ENCODE peak calls at places on chromosomes 13 and 19, in six cellular contexts. J is fibroblast of lung, D is astrocyte of the spinal cord, U is brain microvascular endothelial cell, X is adrenal gland, O is heart right ventricle. Z is an unnamed sample.

GRCh38 chr19:40294560-40294959 is 9.4 kb upstream of the AKT2 start:
- DNase-seq in D (no peak), X (no peak), J (no peak), O (no peak), U (no peak), Z (no peak)

GRCh38 chr19:16228637-16229321 is 31.1 kb downstream of the AP1M1 start:
- DNase-seq in X (no peak), J (no peak), U (no peak), O (no peak), D (no peak), Z (no peak)

GRCh38 chr13:39324806-39325311 is 278.1 kb downstream of the LHFPL6 start:
- DNase-seq in O (no peak), X (no peak), D (no peak), U (no peak), J (no peak), Z (no peak)

GRCh38 chr13:80787604-80788003 is 446.7 kb upstream of the SPRY2 start:
- DNase-seq in D (no peak), O (no peak), J (no peak), X (no peak), U (no peak), Z (no peak)

GRCh38 chr19:52670046-52670445 is 31.9 kb upstream of the ZNF83 start:
- DNase-seq in U (no peak), J (no peak), X (no peak), O (no peak), D (no peak), Z (no peak)

GRCh38 chr13:74325106-74325505 is 190.9 kb upstream of the KLF12 start:
- DNase-seq in X (peak), U (peak), J (peak), D (peak), O (no peak), Z (peak)

GRCh38 chr13:113458218-113459065 is 5.2 kb upstream of the ADPRHL1 start:
- DNase-seq in J (peak), D (peak), O (no peak), X (no peak), U (peak), Z (no peak)

GRCh38 chr13:52665325-52665724 is 12.7 kb downstream of the SUGT1 start:
- DNase-seq in O (no peak), X (no peak), J (peak), U (no peak), D (peak), Z (peak)

GRCh38 chr13:41603917-41604316 is 146.6 kb downstream of the RGCC start:
- DNase-seq in O (no peak), U (peak), X (peak), D (peak), J (peak), Z (peak)

GRCh38 chr19:57815247-57816075 is 748 bp upstream of the ZNF552 start:
- DNase-seq in U (no peak), O (no peak), X (no peak), J (no peak), D (no peak), Z (no peak)

GRCh38 chr13:36258831-36259230 is 38.8 kb downstream of the CCDC169 start:
- DNase-seq in J (no peak), O (no peak), D (no peak), U (no peak), X (no peak), Z (no peak)

GRCh38 chr19:38654478-38655079 is 7.1 kb downstream of the ACTN4 start:
- DNase-seq in D (no peak), J (peak), U (no peak), O (no peak), X (peak), Z (no peak)

GRCh38 chr19:34979819-34980640 is 16.0 kb upstream of the ZNF792 start:
- DNase-seq in U (no peak), D (no peak), J (no peak), O (no peak), X (no peak), Z (no peak)

GRCh38 chr19:45881909-45882528 is 3.9 kb downstream of the IRF2BP1 start:
- DNase-seq in O (no peak), U (no peak), X (no peak), D (no peak), J (no peak), Z (no peak)

GRCh38 chr19:30666301-30666803 is 294.2 kb downstream of the ZNF536 start:
- DNase-seq in X (peak), O (peak), U (peak), D (peak), J (no peak), Z (peak)

GRCh38 chr13:47252627-47253026 is 355.8 kb upstream of the HTR2A start:
- DNase-seq in X (no peak), U (no peak), O (no peak), D (peak), J (peak), Z (peak)

GRCh38 chr13:98048263-98048662 is 94.6 kb upstream of the FARP1 start:
- DNase-seq in U (no peak), D (no peak), J (no peak), O (no peak), X (no peak), Z (no peak)

GRCh38 chr13:21670883-21671792 is at the start of gene FGF9:
- DNase-seq in X (peak), D (peak), U (peak), J (peak), O (peak), Z (peak)

GRCh38 chr13:24161010-24161775 is 673 bp downstream of the SPATA13 start:
- DNase-seq in J (peak), D (peak), O (peak), U (no peak), X (peak), Z (no peak)

GRCh38 chr19:4391701-4392543 is 8.4 kb downstream of the SH3GL1 start:
- DNase-seq in O (peak), X (peak), D (peak), J (peak), U (no peak), Z (peak)

GRCh38 chr19:49339364-49340068 is 4.3 kb downstream of the CD37 start:
- DNase-seq in O (peak), U (peak), X (peak), J (peak), D (peak), Z (peak)

GRCh38 chr19:49340069-49340864 is 5.1 kb downstream of the CD37 start:
- DNase-seq in O (peak), J (no peak), D (no peak), U (no peak), X (peak), Z (no peak)

GRCh38 chr19:49337267-49338022 is 2.2 kb downstream of the CD37 start:
- DNase-seq in U (no peak), D (no peak), X (no peak), J (no peak), O (no peak), Z (no peak)

GRCh38 chr19:49338023-49338677 is 2.9 kb downstream of the CD37 start:
- DNase-seq in U (no peak), D (no peak), O (no peak), J (no peak), X (no peak), Z (no peak)

GRCh38 chr19:49338691-49339363 is 3.6 kb downstream of the CD37 start:
- DNase-seq in D (peak), X (peak), U (peak), O (peak), J (peak), Z (no peak)
- TF ChIP-seq CTCF in D (no peak), X (no peak), U (peak), O (no peak), J (no peak), Z (no peak)

GRCh38 chr13:99421758-99422555 is 79.3 kb upstream of the TM9SF2 start:
- DNase-seq in U (no peak), J (no peak), X (peak), D (no peak), O (no peak), Z (no peak)
- TF ChIP-seq CTCF in U (no peak), J (no peak), X (no peak), D (no peak), O (no peak), Z (no peak)

DNA sequence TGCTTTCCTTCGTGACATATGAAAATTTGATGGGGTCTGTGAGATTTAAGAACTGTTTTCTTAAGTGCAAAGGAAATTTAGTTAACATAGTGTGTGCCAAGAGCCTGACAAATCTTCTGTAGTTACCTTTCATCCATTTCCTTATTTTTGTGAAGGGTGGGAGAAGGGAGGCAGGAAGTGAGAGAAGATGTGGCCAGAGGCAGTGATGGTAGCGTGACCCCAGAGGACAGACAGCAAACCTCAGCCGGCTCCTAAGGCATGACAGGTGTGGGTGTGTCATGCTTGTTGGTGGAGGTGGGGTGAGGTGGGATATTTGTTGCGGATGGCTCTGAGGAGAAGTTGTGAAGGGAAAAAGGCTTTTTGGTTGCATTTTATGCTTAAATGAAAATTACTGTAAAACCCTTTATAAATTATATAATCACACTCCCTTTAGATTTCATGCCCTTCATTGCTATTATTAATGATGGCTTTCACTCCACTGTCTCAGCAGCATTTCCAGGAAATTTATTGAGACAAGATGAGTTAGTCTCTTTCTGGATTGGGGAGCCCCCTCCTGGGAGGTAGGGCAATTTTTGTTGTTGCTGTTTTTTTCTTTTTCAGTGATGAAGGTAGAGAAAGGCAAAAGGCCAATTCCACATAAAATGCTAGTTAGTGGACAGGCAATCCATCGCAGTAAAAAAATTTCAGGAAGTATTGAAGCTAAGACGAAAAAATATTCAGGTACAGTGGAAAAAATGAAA is 80.0 kb downstream of the TEX26 start:
- DNase-seq in J (no peak), U (peak), O (no peak), X (peak), D (peak), Z (peak)
- TF ChIP-seq CTCF in J (peak), U (peak), O (no peak), X (no peak), D (peak), Z (peak)

GRCh38 chr13:66835040-66835628 is 395.0 kb downstream of the PCDH9 start:
- DNase-seq in J (peak), U (peak), O (peak), X (peak), D (peak), Z (no peak)

GRCh38 chr13:66831317-66831716 is 398.8 kb downstream of the PCDH9 start:
- DNase-seq in X (no peak), U (no peak), D (no peak), J (no peak), O (no peak), Z (no peak)

DNA sequence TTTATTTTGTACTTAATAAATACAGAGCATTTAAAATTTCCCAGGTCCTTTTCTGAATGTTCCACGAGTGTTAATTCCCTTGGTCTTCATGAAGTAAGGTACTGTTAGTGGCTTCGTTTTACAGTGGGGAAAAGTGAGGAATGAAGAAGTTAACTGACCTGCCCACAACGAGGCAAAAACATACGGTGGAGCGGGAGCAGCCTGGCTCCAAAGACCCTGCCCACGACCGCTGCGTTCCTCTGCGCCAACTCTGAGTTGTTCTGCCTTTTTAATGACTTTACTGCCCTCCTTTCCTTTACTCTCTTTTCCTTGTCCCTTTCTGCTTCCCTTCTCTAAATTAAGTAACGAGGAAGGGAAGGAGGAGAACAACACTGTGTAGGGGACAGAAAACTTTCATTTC is 392.9 kb downstream of the PCDH9 start:
- DNase-seq in X (no peak), U (no peak), J (no peak), D (no peak), O (no peak), Z (no peak)
- TF ChIP-seq CTCF in X (no peak), U (no peak), J (no peak), D (no peak), O (no peak), Z (no peak)

DNA sequence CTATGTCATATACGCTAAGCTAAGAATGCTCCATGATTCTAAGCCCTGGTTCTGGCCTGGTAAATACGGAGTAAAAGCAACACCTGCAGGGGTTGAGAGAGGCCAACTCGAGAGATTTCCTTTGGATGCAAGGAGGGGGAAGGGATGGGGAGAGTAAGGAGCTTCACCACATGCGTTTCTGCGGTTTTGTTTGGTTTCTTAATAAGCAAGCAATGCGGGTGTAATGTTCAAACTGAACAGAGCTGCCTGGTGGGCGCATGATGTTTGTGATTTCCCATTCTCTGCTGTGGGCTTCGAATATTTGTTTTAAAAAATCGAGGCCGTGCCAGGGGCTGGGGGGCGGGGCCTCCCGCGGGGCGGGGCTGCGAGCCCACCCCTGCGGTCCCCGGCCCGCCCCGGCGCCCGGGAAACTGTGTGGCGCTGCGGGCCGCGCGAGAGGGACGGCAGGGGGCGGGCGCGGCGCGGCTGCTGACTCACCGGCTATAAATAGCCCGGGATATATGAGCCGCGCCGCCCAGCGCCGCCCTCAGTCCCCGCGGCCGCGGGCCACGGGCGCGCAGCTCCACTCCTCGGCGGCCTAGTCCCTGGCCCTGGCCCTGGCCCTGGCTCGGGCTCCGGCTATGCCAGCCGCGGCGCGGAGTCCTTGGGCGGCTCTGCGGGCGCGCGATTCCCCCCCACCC is 5.1 kb downstream of the BBC3 start:
- DNase-seq in X (peak), U (peak), O (peak), J (peak), D (peak), Z (peak)
- TF ChIP-seq CTCF in X (no peak), U (peak), O (peak), J (no peak), D (peak), Z (no peak)

DNA sequence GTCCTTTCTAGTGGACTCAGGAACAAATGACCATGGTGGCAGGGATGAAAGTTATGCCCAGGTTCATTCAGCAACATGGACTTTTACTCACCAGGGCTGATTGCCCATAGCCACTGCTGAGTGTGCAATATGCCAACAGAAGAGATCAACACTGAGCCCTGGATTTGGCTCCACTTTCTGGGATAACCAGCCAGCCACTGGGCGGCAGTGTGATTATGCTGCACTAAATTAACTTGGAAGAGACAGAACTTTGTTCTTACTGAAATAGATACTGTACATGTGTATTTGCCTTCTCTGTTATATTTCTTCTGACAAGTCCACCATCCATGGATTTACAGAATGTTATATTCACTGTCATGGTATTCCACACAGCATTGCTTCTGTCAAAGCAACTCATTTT is 257.4 kb downstream of the TDRD3 start:
- DNase-seq in X (peak), O (peak), U (peak), J (peak), D (peak), Z (no peak)
- TF ChIP-seq CTCF in X (peak), O (peak), U (peak), J (peak), D (peak), Z (no peak)

GRCh38 chr19:12865746-12866415 is 15.4 kb downstream of the DNASE2 start:
- DNase-seq in D (no peak), U (no peak), J (no peak), O (no peak), X (no peak), Z (no peak)

GRCh38 chr19:12868540-12869112 is 12.6 kb downstream of the DNASE2 start:
- DNase-seq in D (no peak), O (no peak), U (no peak), J (peak), X (no peak), Z (peak)

GRCh38 chr19:12864721-12865715 is 16.2 kb downstream of the DNASE2 start:
- DNase-seq in U (no peak), D (no peak), X (no peak), J (no peak), O (no peak), Z (no peak)

GRCh38 chr19:12866416-12867119 is 14.7 kb downstream of the DNASE2 start:
- DNase-seq in U (no peak), D (no peak), J (no peak), O (no peak), X (peak), Z (no peak)

DNA sequence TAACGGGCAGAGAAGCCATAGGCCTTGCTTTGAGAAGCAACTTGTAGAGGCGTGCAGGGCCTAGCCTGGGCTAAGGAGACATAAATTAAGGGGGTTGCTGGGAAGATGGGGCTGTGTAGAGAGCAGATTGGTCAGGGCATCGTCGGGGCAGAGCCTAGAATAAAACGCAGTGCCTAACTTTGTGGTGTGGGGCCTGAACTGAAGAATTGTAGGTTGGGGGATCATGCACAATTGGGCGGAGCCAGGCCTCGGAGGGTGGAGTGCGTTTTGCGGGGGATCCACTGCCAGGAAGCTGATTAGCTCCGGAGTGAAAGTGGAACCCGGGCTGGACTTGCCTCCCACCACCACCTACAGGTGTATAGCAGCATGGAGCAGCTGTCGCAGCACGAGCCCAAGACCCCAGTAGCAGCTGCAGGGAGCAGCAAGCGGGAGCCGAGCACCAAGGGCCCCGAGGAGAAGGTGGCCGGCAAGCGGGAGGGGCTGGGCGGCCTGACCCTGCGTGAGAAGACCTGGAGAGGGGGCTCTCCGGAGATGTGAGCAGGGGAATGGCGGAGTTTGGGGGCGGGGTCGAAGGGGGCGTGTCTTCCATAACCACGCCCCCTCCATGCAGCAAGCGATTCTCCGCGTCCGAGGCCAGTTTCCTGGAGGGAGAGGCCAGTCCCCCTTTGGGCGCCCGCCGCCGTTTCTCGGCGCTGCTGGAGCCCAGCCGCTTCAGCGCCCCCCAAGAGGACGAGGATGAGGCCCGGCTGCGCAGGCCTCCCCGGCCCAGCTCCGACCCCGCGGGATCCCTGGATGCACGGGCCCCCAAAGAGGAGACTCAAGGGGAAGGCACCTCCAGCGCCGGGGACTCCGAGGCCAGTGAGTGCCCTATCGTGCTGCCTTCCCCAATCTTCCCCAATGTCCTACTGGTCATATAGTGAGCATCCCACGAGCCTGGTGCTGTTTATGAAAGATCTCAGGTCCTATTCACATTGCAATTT is 13.8 kb downstream of the DNASE2 start:
- DNase-seq in D (peak), J (peak), O (peak), U (peak), X (peak), Z (peak)
- TF ChIP-seq CTCF in D (no peak), J (no peak), O (no peak), U (no peak), X (no peak), Z (no peak)

GRCh38 chr19:47531640-47532387 is 17.0 kb upstream of the NAPA start:
- DNase-seq in D (no peak), U (no peak), J (no peak), X (no peak), O (no peak), Z (no peak)
- TF ChIP-seq CTCF in D (no peak), U (peak), J (no peak), X (no peak), O (no peak), Z (no peak)

Z was measured in foreskin fibroblast.